ENCODE peak calls at places on chromosomes 3 and 15, in four cellular contexts. W is psoas muscle, R is hepatocyte, O is OCI-LY7. I is an unnamed sample.
A peak's percentile ranks its signal among the peaks of the same experiment; 100 is the strongest.

GRCh38 chr3:75985432-75985831 is 200.1 kb upstream of the ZNF717 start:
- DNase-seq in R (no peak), O (no peak), W (no peak), I (no peak)

GRCh38 chr3:119084371-119085069 is 49.9 kb upstream of the IGSF11 start:
- DNase-seq in W (no peak), O (no peak), R (peak; percentile 6), I (no peak)

GRCh38 chr15:52013151-52013791 is 5.7 kb upstream of the MAPK6 start:
- DNase-seq in O (no peak), W (no peak), R (no peak), I (no peak)

GRCh38 chr3:16587703-16588070 is 17.5 kb downstream of the DAZL start:
- DNase-seq in O (no peak), W (no peak), R (no peak), I (no peak)

GRCh38 chr3:64399205-64399800 is 174.0 kb upstream of the PRICKLE2 start:
- DNase-seq in O (peak; percentile 49), W (no peak), R (peak; percentile 75), I (peak; percentile 9)

GRCh38 chr3:188037116-188037718 is 116.7 kb upstream of the LPP start:
- DNase-seq in R (peak; percentile 80), O (no peak), W (no peak), I (no peak)

GRCh38 chr15:78567541-78567940 is 2.2 kb downstream of the CHRNA5 start:
- DNase-seq in W (no peak), R (no peak), O (no peak), I (no peak)

GRCh38 chr3:54047568-54047967 is 74.8 kb upstream of the CACNA2D3 start:
- DNase-seq in W (no peak), R (no peak), O (no peak), I (no peak)

GRCh38 chr3:187497037-187497436 is 128.9 kb downstream of the RTP4 start:
- DNase-seq in W (no peak), R (no peak), O (no peak), I (no peak)

GRCh38 chr3:150308481-150308918 is 99.6 kb upstream of the TSC22D2 start:
- DNase-seq in R (peak; percentile 49), O (no peak), W (no peak), I (no peak)

GRCh38 chr15:98823012-98823458 is 174.7 kb downstream of the IGF1R start:
- DNase-seq in W (no peak), O (no peak), R (peak; percentile 50), I (peak; percentile 48)

GRCh38 chr3:16467368-16467767 is 46.1 kb downstream of the RFTN1 start:
- DNase-seq in O (no peak), W (no peak), R (no peak), I (peak; percentile 47)

GRCh38 chr15:32994810-32995424 is 199.6 kb downstream of the FMN1 start:
- DNase-seq in O (peak; percentile 44), W (no peak), R (peak; percentile 30), I (peak; percentile 28)

GRCh38 chr3:30646961-30647752 is 40.8 kb downstream of the TGFBR2 start:
- DNase-seq in R (no peak), O (no peak), W (no peak), I (no peak)

GRCh38 chr15:90588427-90588826 is 58.7 kb downstream of the CRTC3 start:
- DNase-seq in W (no peak), O (no peak), R (no peak), I (no peak)

GRCh38 chr3:186219211-186219638 is 110.3 kb upstream of the ETV5 start:
- DNase-seq in R (no peak), W (peak; percentile 91), O (peak; percentile 57), I (peak; percentile 69)

GRCh38 chr15:27179789-27180188 is 208.8 kb downstream of the GABRG3 start:
- DNase-seq in O (no peak), W (no peak), R (no peak), I (no peak)

GRCh38 chr3:187533797-187534196 is 136.4 kb downstream of the SST start:
- DNase-seq in W (no peak), R (no peak), O (no peak), I (no peak)

GRCh38 chr15:92061511-92062200 is 208.1 kb downstream of the SLCO3A1 start:
- DNase-seq in O (no peak), R (no peak), W (no peak), I (no peak)

GRCh38 chr3:65030014-65030627 is 342.3 kb upstream of the ADAMTS9 start:
- DNase-seq in O (no peak), W (no peak), R (no peak), I (no peak)

GRCh38 chr3:157438371-157438735 is 1.7 kb downstream of the PTX3 start:
- DNase-seq in W (no peak), R (no peak), O (no peak), I (no peak)

GRCh38 chr15:30043211-30043655 is 39.5 kb upstream of the GOLGA8J start:
- DNase-seq in W (no peak), R (no peak), O (no peak), I (no peak)

GRCh38 chr3:153355559-153355958 is 193.5 kb downstream of the RAP2B start:
- DNase-seq in R (no peak), W (no peak), O (no peak), I (no peak)

GRCh38 chr3:131812433-131812832 is 222.4 kb downstream of the CPNE4 start:
- DNase-seq in O (no peak), W (no peak), R (no peak), I (no peak)

GRCh38 chr15:40103124-40103858 is 5.4 kb downstream of the BMF start:
- DNase-seq in R (peak; percentile 91), W (peak; percentile 96), O (no peak), I (no peak)

GRCh38 chr3:3476669-3477068 is 297.2 kb upstream of the CRBN start:
- DNase-seq in W (no peak), O (no peak), R (no peak), I (no peak)

GRCh38 chr3:194781617-194782016 is 95.9 kb downstream of the FAM43A start:
- DNase-seq in O (no peak), R (no peak), W (no peak), I (no peak)

GRCh38 chr3:184339016-184339415 is 1.6 kb downstream of the FAM131A start:
- DNase-seq in O (no peak), R (no peak), W (no peak), I (no peak)

GRCh38 chr3:184337981-184338380 is 581 bp downstream of the FAM131A start:
- DNase-seq in O (no peak), R (no peak), W (no peak), I (no peak)

GRCh38 chr3:184337315-184337714 is at the start of gene FAM131A:
- DNase-seq in O (no peak), W (peak; percentile 78), R (no peak), I (no peak)

GRCh38 chr3:184336484-184337230 is 743 bp upstream of the FAM131A start:
- DNase-seq in R (peak; percentile 75), W (peak; percentile 62), O (peak; percentile 17), I (no peak)

DNA sequence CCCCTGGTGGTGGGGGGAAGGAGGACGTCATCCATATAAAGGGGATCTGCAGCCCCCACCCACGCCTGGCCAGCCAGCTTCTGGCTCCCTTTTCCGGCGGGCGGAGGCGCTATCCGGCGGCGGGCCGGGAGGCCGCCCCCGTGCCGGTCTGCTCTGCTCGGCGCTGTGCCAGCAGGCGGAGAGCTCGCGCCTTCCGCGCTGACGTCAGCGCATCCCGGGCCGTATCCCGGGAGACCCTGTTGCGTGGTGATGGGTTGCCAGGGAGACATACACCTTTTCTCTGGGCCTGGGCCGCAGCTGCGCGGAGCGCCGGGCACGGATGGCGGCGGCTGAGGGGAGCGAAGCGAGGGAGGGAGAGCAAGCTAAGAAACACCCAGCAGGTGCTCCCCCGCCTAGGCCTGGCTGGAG is 1.1 kb downstream of the FAM131A start:
- DNase-seq in O (no peak), W (peak; percentile 88), R (peak; percentile 85), I (no peak)
- H3K4me3 ChIP-seq in O (no peak overlapping the region), W (peak overlapping the region; percentile 79), R (no peak overlapping the region), I (no peak overlapping the region)

GRCh38 chr3:108134555-108134880 is 43.7 kb upstream of the CD47 start:
- DNase-seq in R (no peak), W (no peak), O (peak; percentile 26), I (no peak)
- H3K4me3 ChIP-seq in R (no peak overlapping the region), W (no peak overlapping the region), O (peak overlapping the region; percentile 8), I (no peak overlapping the region)

GRCh38 chr3:128432898-128433629 is 33.6 kb downstream of the DNAJB8 start:
- DNase-seq in R (peak; percentile 51), O (no peak), W (peak; percentile 47), I (no peak)
- H3K4me3 ChIP-seq in R (peak overlapping the region; percentile 21), O (no peak overlapping the region), W (peak overlapping the region; percentile 56), I (no peak overlapping the region)

DNA sequence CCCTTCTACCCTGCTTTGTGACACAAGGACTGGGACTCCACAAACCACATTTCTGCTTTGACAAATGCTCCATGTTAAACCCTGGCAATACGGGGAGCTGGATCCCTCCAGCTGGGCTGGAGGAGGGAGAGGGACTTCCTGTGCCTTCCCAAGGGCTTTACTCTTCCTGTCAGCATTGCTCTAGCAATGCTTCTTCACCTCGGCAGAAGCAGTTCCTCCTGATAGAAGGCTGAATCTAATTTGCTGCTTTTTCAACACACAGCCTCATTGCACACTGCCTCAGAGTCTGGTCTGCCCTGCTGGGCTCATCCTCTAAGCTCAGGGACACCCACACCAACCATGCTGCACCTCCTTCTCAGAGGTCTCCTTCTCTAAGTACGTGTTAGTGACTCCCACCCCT is 142.8 kb upstream of the SMAD3 start:
- DNase-seq in O (no peak), R (no peak), W (no peak), I (no peak)
- H3K4me3 ChIP-seq in O (no peak overlapping the region), R (no peak overlapping the region), W (no peak overlapping the region), I (no peak overlapping the region)

GRCh38 chr15:41230345-41230649 is 260 bp downstream of the EXD1 start:
- DNase-seq in R (no peak), W (no peak), O (no peak), I (no peak)
- H3K4me3 ChIP-seq in R (peak overlapping the region; percentile 8), W (peak overlapping the region; percentile 83), O (peak overlapping the region; percentile 86), I (no peak overlapping the region)

GRCh38 chr15:65559941-65560340 is 29.7 kb downstream of the HACD3 start:
- DNase-seq in W (no peak), O (no peak), R (no peak), I (no peak)

GRCh38 chr15:65561934-65562333 is 31.7 kb downstream of the HACD3 start:
- DNase-seq in W (no peak), O (no peak), R (peak; percentile 15), I (no peak)

GRCh38 chr15:65558336-65558735 is 28.1 kb downstream of the HACD3 start:
- DNase-seq in O (no peak), W (no peak), R (no peak), I (no peak)

GRCh38 chr15:65556622-65557021 is 26.4 kb downstream of the HACD3 start:
- DNase-seq in R (no peak), W (no peak), O (no peak), I (no peak)

GRCh38 chr15:65558997-65559760 is 28.9 kb downstream of the HACD3 start:
- DNase-seq in R (no peak), O (no peak), W (no peak), I (no peak)
- H3K4me3 ChIP-seq in R (no peak overlapping the region), O (no peak overlapping the region), W (no peak overlapping the region), I (no peak overlapping the region)

GRCh38 chr3:159929181-159929893 is 59.3 kb upstream of the IL12A start:
- DNase-seq in R (peak; percentile 39), W (peak; percentile 52), O (no peak), I (no peak)
- H3K4me3 ChIP-seq in R (no peak overlapping the region), W (no peak overlapping the region), O (no peak overlapping the region), I (no peak overlapping the region)

DNA sequence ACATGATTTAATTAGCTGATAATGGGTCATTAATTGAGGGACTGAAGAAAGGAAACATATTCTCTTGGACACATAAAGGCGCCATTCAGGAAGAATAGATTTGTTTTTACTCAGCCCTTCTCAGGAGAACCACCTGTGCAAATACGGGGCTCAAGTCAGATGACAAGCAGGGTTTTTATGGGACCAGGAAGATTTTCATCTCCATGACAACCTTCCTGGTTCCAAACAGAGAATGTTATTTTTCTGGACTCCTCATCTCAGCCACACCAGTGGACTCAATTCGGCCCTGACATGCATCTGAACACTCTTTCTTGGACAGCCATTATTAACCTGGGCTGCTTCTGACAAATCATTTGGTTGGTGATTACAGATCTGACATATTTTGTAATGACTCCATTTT is 120.5 kb downstream of the PDZRN3 start:
- DNase-seq in W (no peak), O (no peak), R (no peak), I (no peak)
- H3K4me3 ChIP-seq in W (peak overlapping the region; percentile 42), O (no peak overlapping the region), R (no peak overlapping the region), I (no peak overlapping the region)